ENCODE peak calls at places on chromosomes 6 and 20, in six cellular contexts. One of them, this sample, is unnamed.

GRCh38 chr6:158191769-158192168 is 23.6 kb downstream of the GTF2H5 start:
- DNase-seq in GM19239: no peak
- DNase-seq in NCI-H1092: no peak
- DNase-seq in activated CD4-positive, alpha-beta T cell treated with anti-CD3 and anti-CD28 coated beads, Interleukin-2, amount 50 U/mL, for 4 hours: no peak
- DNase-seq in activated T-helper 1 cell treated with Interleukin-2 at 50 U/mL for 16 hours: no peak
- DNase-seq in EL: no peak
- DNase-seq in this sample: no peak

GRCh38 chr20:34579191-34579661 is 20.7 kb downstream of the MAP1LC3A start:
- DNase-seq in EL: peak; percentile 80
- DNase-seq in NCI-H1092: no peak
- DNase-seq in activated T-helper 1 cell treated with Interleukin-2 at 50 U/mL for 16 hours: no peak
- DNase-seq in GM19239: no peak
- DNase-seq in activated CD4-positive, alpha-beta T cell treated with anti-CD3 and anti-CD28 coated beads, Interleukin-2, amount 50 U/mL, for 4 hours: no peak
- DNase-seq in this sample: no peak

GRCh38 chr6:27238010-27238983 is 9.2 kb upstream of the PRSS16 start:
- DNase-seq in activated CD4-positive, alpha-beta T cell treated with anti-CD3 and anti-CD28 coated beads, Interleukin-2, amount 50 U/mL, for 4 hours: no peak
- DNase-seq in NCI-H1092: no peak
- DNase-seq in EL: peak; percentile 47
- DNase-seq in activated T-helper 1 cell treated with Interleukin-2 at 50 U/mL for 16 hours: no peak
- DNase-seq in GM19239: no peak
- DNase-seq in this sample: no peak

GRCh38 chr6:108983151-108983550 is 111.5 kb downstream of the SESN1 start:
- DNase-seq in NCI-H1092: no peak
- DNase-seq in activated CD4-positive, alpha-beta T cell treated with anti-CD3 and anti-CD28 coated beads, Interleukin-2, amount 50 U/mL, for 4 hours: no peak
- DNase-seq in activated T-helper 1 cell treated with Interleukin-2 at 50 U/mL for 16 hours: no peak
- DNase-seq in GM19239: no peak
- DNase-seq in EL: no peak
- DNase-seq in this sample: no peak

GRCh38 chr20:36333841-36334240 is 27.7 kb downstream of the DLGAP4 start:
- DNase-seq in activated T-helper 1 cell treated with Interleukin-2 at 50 U/mL for 16 hours: no peak
- DNase-seq in NCI-H1092: no peak
- DNase-seq in EL: no peak
- DNase-seq in activated CD4-positive, alpha-beta T cell treated with anti-CD3 and anti-CD28 coated beads, Interleukin-2, amount 50 U/mL, for 4 hours: no peak
- DNase-seq in GM19239: no peak
- DNase-seq in this sample: no peak

GRCh38 chr20:23234311-23235078 is 116.1 kb upstream of the NXT1 start:
- DNase-seq in activated CD4-positive, alpha-beta T cell treated with anti-CD3 and anti-CD28 coated beads, Interleukin-2, amount 50 U/mL, for 4 hours: no peak
- DNase-seq in NCI-H1092: no peak
- DNase-seq in EL: no peak
- DNase-seq in GM19239: no peak
- DNase-seq in activated T-helper 1 cell treated with Interleukin-2 at 50 U/mL for 16 hours: no peak
- DNase-seq in this sample: no peak

GRCh38 chr6:120786256-120786655 is 548.0 kb downstream of the TBC1D32 start:
- DNase-seq in NCI-H1092: no peak
- DNase-seq in activated CD4-positive, alpha-beta T cell treated with anti-CD3 and anti-CD28 coated beads, Interleukin-2, amount 50 U/mL, for 4 hours: no peak
- DNase-seq in activated T-helper 1 cell treated with Interleukin-2 at 50 U/mL for 16 hours: no peak
- DNase-seq in GM19239: no peak
- DNase-seq in EL: no peak
- DNase-seq in this sample: no peak

GRCh38 chr20:35541118-35541782 is 628 bp upstream of the ERGIC3 start:
- DNase-seq in activated T-helper 1 cell treated with Interleukin-2 at 50 U/mL for 16 hours: no peak
- DNase-seq in NCI-H1092: no peak
- DNase-seq in EL: no peak
- DNase-seq in activated CD4-positive, alpha-beta T cell treated with anti-CD3 and anti-CD28 coated beads, Interleukin-2, amount 50 U/mL, for 4 hours: no peak
- DNase-seq in GM19239: no peak
- DNase-seq in this sample: no peak

GRCh38 chr6:11434565-11435326 is 102.8 kb upstream of the TMEM170B start:
- DNase-seq in activated CD4-positive, alpha-beta T cell treated with anti-CD3 and anti-CD28 coated beads, Interleukin-2, amount 50 U/mL, for 4 hours: no peak
- DNase-seq in activated T-helper 1 cell treated with Interleukin-2 at 50 U/mL for 16 hours: no peak
- DNase-seq in EL: peak; percentile 75
- DNase-seq in NCI-H1092: no peak
- DNase-seq in GM19239: no peak
- DNase-seq in this sample: no peak

GRCh38 chr20:6333110-6333509 is 210.3 kb upstream of the FERMT1 start:
- DNase-seq in NCI-H1092: no peak
- DNase-seq in EL: no peak
- DNase-seq in activated CD4-positive, alpha-beta T cell treated with anti-CD3 and anti-CD28 coated beads, Interleukin-2, amount 50 U/mL, for 4 hours: no peak
- DNase-seq in activated T-helper 1 cell treated with Interleukin-2 at 50 U/mL for 16 hours: no peak
- DNase-seq in GM19239: no peak
- DNase-seq in this sample: no peak

GRCh38 chr20:63073051-63073737 is 66.4 kb upstream of the BHLHE23 start:
- DNase-seq in activated T-helper 1 cell treated with Interleukin-2 at 50 U/mL for 16 hours: no peak
- DNase-seq in NCI-H1092: no peak
- DNase-seq in EL: no peak
- DNase-seq in activated CD4-positive, alpha-beta T cell treated with anti-CD3 and anti-CD28 coated beads, Interleukin-2, amount 50 U/mL, for 4 hours: no peak
- DNase-seq in GM19239: no peak
- DNase-seq in this sample: no peak

GRCh38 chr6:110620065-110620464 is 143.7 kb upstream of the SLC22A16 start:
- DNase-seq in NCI-H1092: no peak
- DNase-seq in GM19239: no peak
- DNase-seq in EL: no peak
- DNase-seq in activated CD4-positive, alpha-beta T cell treated with anti-CD3 and anti-CD28 coated beads, Interleukin-2, amount 50 U/mL, for 4 hours: no peak
- DNase-seq in activated T-helper 1 cell treated with Interleukin-2 at 50 U/mL for 16 hours: no peak
- DNase-seq in this sample: no peak

GRCh38 chr20:38294334-38294592 is 9.7 kb upstream of the BPI start:
- DNase-seq in NCI-H1092: no peak
- DNase-seq in activated T-helper 1 cell treated with Interleukin-2 at 50 U/mL for 16 hours: no peak
- DNase-seq in activated CD4-positive, alpha-beta T cell treated with anti-CD3 and anti-CD28 coated beads, Interleukin-2, amount 50 U/mL, for 4 hours: no peak
- DNase-seq in EL: no peak
- DNase-seq in GM19239: no peak
- DNase-seq in this sample: no peak

GRCh38 chr6:125273965-125274364 is 27.8 kb downstream of the HDDC2 start:
- DNase-seq in activated CD4-positive, alpha-beta T cell treated with anti-CD3 and anti-CD28 coated beads, Interleukin-2, amount 50 U/mL, for 4 hours: no peak
- DNase-seq in activated T-helper 1 cell treated with Interleukin-2 at 50 U/mL for 16 hours: no peak
- DNase-seq in NCI-H1092: no peak
- DNase-seq in EL: peak; percentile 42
- DNase-seq in GM19239: no peak
- DNase-seq in this sample: no peak

GRCh38 chr6:18119236-18119635 is 3.2 kb downstream of the NHLRC1 start:
- DNase-seq in EL: no peak
- DNase-seq in activated CD4-positive, alpha-beta T cell treated with anti-CD3 and anti-CD28 coated beads, Interleukin-2, amount 50 U/mL, for 4 hours: no peak
- DNase-seq in GM19239: no peak
- DNase-seq in NCI-H1092: no peak
- DNase-seq in activated T-helper 1 cell treated with Interleukin-2 at 50 U/mL for 16 hours: no peak
- DNase-seq in this sample: no peak

GRCh38 chr20:2301164-2301622 is 5.4 kb downstream of the TGM3 start:
- DNase-seq in activated T-helper 1 cell treated with Interleukin-2 at 50 U/mL for 16 hours: no peak
- DNase-seq in GM19239: peak; percentile 36
- DNase-seq in NCI-H1092: no peak
- DNase-seq in activated CD4-positive, alpha-beta T cell treated with anti-CD3 and anti-CD28 coated beads, Interleukin-2, amount 50 U/mL, for 4 hours: no peak
- DNase-seq in EL: peak; percentile 60
- DNase-seq in this sample: no peak

GRCh38 chr6:73942581-73942980 is 246.6 kb downstream of the CD109 start:
- DNase-seq in GM19239: no peak
- DNase-seq in activated CD4-positive, alpha-beta T cell treated with anti-CD3 and anti-CD28 coated beads, Interleukin-2, amount 50 U/mL, for 4 hours: no peak
- DNase-seq in activated T-helper 1 cell treated with Interleukin-2 at 50 U/mL for 16 hours: no peak
- DNase-seq in NCI-H1092: no peak
- DNase-seq in EL: peak; percentile 85
- DNase-seq in this sample: no peak

GRCh38 chr6:70371454-70372105 is 41.7 kb upstream of the FAM135A start:
- DNase-seq in GM19239: peak; percentile 12
- DNase-seq in activated T-helper 1 cell treated with Interleukin-2 at 50 U/mL for 16 hours: no peak
- DNase-seq in EL: peak; percentile 67
- DNase-seq in NCI-H1092: peak; percentile 3
- DNase-seq in activated CD4-positive, alpha-beta T cell treated with anti-CD3 and anti-CD28 coated beads, Interleukin-2, amount 50 U/mL, for 4 hours: no peak
- DNase-seq in this sample: no peak

GRCh38 chr20:35145141-35145564 is 2.0 kb downstream of the EDEM2 start:
- DNase-seq in EL: peak; percentile 51
- DNase-seq in GM19239: peak; percentile 37
- DNase-seq in NCI-H1092: no peak
- DNase-seq in activated CD4-positive, alpha-beta T cell treated with anti-CD3 and anti-CD28 coated beads, Interleukin-2, amount 50 U/mL, for 4 hours: peak; percentile 2
- DNase-seq in activated T-helper 1 cell treated with Interleukin-2 at 50 U/mL for 16 hours: no peak
- DNase-seq in this sample: no peak

GRCh38 chr6:119856136-119856535 is 506.6 kb upstream of the MAN1A1 start:
- DNase-seq in activated CD4-positive, alpha-beta T cell treated with anti-CD3 and anti-CD28 coated beads, Interleukin-2, amount 50 U/mL, for 4 hours: peak; percentile 0
- DNase-seq in EL: peak; percentile 4
- DNase-seq in NCI-H1092: no peak
- DNase-seq in GM19239: no peak
- DNase-seq in activated T-helper 1 cell treated with Interleukin-2 at 50 U/mL for 16 hours: no peak
- DNase-seq in this sample: no peak

GRCh38 chr20:48157970-48158369 is 372.7 kb upstream of the SULF2 start:
- DNase-seq in activated T-helper 1 cell treated with Interleukin-2 at 50 U/mL for 16 hours: no peak
- DNase-seq in activated CD4-positive, alpha-beta T cell treated with anti-CD3 and anti-CD28 coated beads, Interleukin-2, amount 50 U/mL, for 4 hours: no peak
- DNase-seq in GM19239: no peak
- DNase-seq in EL: no peak
- DNase-seq in NCI-H1092: no peak
- DNase-seq in this sample: no peak

GRCh38 chr20:16575390-16576140 is 2.3 kb upstream of the KIF16B start:
- DNase-seq in NCI-H1092: no peak
- DNase-seq in activated CD4-positive, alpha-beta T cell treated with anti-CD3 and anti-CD28 coated beads, Interleukin-2, amount 50 U/mL, for 4 hours: no peak
- DNase-seq in activated T-helper 1 cell treated with Interleukin-2 at 50 U/mL for 16 hours: no peak
- DNase-seq in EL: no peak
- DNase-seq in GM19239: no peak
- DNase-seq in this sample: no peak

GRCh38 chr20:25053207-25054132 is 4.5 kb downstream of the ACSS1 start:
- DNase-seq in activated T-helper 1 cell treated with Interleukin-2 at 50 U/mL for 16 hours: no peak
- DNase-seq in GM19239: no peak
- DNase-seq in NCI-H1092: no peak
- DNase-seq in activated CD4-positive, alpha-beta T cell treated with anti-CD3 and anti-CD28 coated beads, Interleukin-2, amount 50 U/mL, for 4 hours: no peak
- DNase-seq in EL: peak; percentile 32
- DNase-seq in this sample: no peak

GRCh38 chr6:104558746-104559145 is 301.0 kb downstream of the HACE1 start:
- DNase-seq in activated CD4-positive, alpha-beta T cell treated with anti-CD3 and anti-CD28 coated beads, Interleukin-2, amount 50 U/mL, for 4 hours: no peak
- DNase-seq in NCI-H1092: no peak
- DNase-seq in GM19239: no peak
- DNase-seq in EL: no peak
- DNase-seq in activated T-helper 1 cell treated with Interleukin-2 at 50 U/mL for 16 hours: no peak
- DNase-seq in this sample: no peak

GRCh38 chr6:139429559-139430150 is 55.2 kb upstream of the CITED2 start:
- DNase-seq in GM19239: no peak
- DNase-seq in activated CD4-positive, alpha-beta T cell treated with anti-CD3 and anti-CD28 coated beads, Interleukin-2, amount 50 U/mL, for 4 hours: no peak
- DNase-seq in EL: no peak
- DNase-seq in activated T-helper 1 cell treated with Interleukin-2 at 50 U/mL for 16 hours: no peak
- DNase-seq in NCI-H1092: no peak
- DNase-seq in this sample: no peak

GRCh38 chr20:24547967-24548366 is 78.5 kb downstream of the SYNDIG1 start:
- DNase-seq in activated T-helper 1 cell treated with Interleukin-2 at 50 U/mL for 16 hours: no peak
- DNase-seq in NCI-H1092: no peak
- DNase-seq in GM19239: no peak
- DNase-seq in activated CD4-positive, alpha-beta T cell treated with anti-CD3 and anti-CD28 coated beads, Interleukin-2, amount 50 U/mL, for 4 hours: no peak
- DNase-seq in EL: no peak
- DNase-seq in this sample: no peak

GRCh38 chr6:40961831-40962230 is 77.2 kb downstream of the UNC5CL start:
- DNase-seq in EL: no peak
- DNase-seq in GM19239: no peak
- DNase-seq in activated CD4-positive, alpha-beta T cell treated with anti-CD3 and anti-CD28 coated beads, Interleukin-2, amount 50 U/mL, for 4 hours: no peak
- DNase-seq in NCI-H1092: no peak
- DNase-seq in activated T-helper 1 cell treated with Interleukin-2 at 50 U/mL for 16 hours: no peak
- DNase-seq in this sample: no peak

GRCh38 chr20:62576815-62577214 is 65.5 kb upstream of the SLCO4A1 start:
- DNase-seq in activated T-helper 1 cell treated with Interleukin-2 at 50 U/mL for 16 hours: no peak
- DNase-seq in EL: peak; percentile 22
- DNase-seq in activated CD4-positive, alpha-beta T cell treated with anti-CD3 and anti-CD28 coated beads, Interleukin-2, amount 50 U/mL, for 4 hours: no peak
- DNase-seq in GM19239: no peak
- DNase-seq in NCI-H1092: no peak
- DNase-seq in this sample: no peak

GRCh38 chr6:29509711-29510110 is 22.0 kb upstream of the MAS1L start:
- DNase-seq in GM19239: no peak
- DNase-seq in EL: no peak
- DNase-seq in NCI-H1092: no peak
- DNase-seq in activated CD4-positive, alpha-beta T cell treated with anti-CD3 and anti-CD28 coated beads, Interleukin-2, amount 50 U/mL, for 4 hours: no peak
- DNase-seq in activated T-helper 1 cell treated with Interleukin-2 at 50 U/mL for 16 hours: no peak
- DNase-seq in this sample: no peak

GRCh38 chr6:161079566-161080262 is 88.1 kb downstream of the MAP3K4 start:
- DNase-seq in GM19239: no peak
- DNase-seq in EL: peak; percentile 76
- DNase-seq in NCI-H1092: no peak
- DNase-seq in activated T-helper 1 cell treated with Interleukin-2 at 50 U/mL for 16 hours: peak; percentile 11
- DNase-seq in activated CD4-positive, alpha-beta T cell treated with anti-CD3 and anti-CD28 coated beads, Interleukin-2, amount 50 U/mL, for 4 hours: peak; percentile 68
- DNase-seq in this sample: peak; percentile 33

GRCh38 chr6:51120016-51120415 is 301.3 kb downstream of the TFAP2B start:
- DNase-seq in activated CD4-positive, alpha-beta T cell treated with anti-CD3 and anti-CD28 coated beads, Interleukin-2, amount 50 U/mL, for 4 hours: no peak
- DNase-seq in EL: no peak
- DNase-seq in GM19239: no peak
- DNase-seq in activated T-helper 1 cell treated with Interleukin-2 at 50 U/mL for 16 hours: no peak
- DNase-seq in NCI-H1092: no peak
- DNase-seq in this sample: no peak

GRCh38 chr20:21099653-21100589 is 6.2 kb downstream of the LINC00237 start:
- DNase-seq in EL: no peak
- DNase-seq in activated CD4-positive, alpha-beta T cell treated with anti-CD3 and anti-CD28 coated beads, Interleukin-2, amount 50 U/mL, for 4 hours: no peak
- DNase-seq in activated T-helper 1 cell treated with Interleukin-2 at 50 U/mL for 16 hours: no peak
- DNase-seq in GM19239: no peak
- DNase-seq in NCI-H1092: peak; percentile 83
- DNase-seq in this sample: no peak